ENCODE peak calls at places on chromosomes 7 and 10, in five cellular contexts. One of them, this sample, is unnamed.

GRCh38 chr7:30950197-30950596 is 13.6 kb upstream of the GHRHR start:
- DNase-seq in CD4-positive, alpha-beta T cell: no peak
- DNase-seq in activated CD8-positive, alpha-beta memory T cell treated with anti-CD3 and anti-CD28 coated beads for 48 hours: no peak
- DNase-seq in kidney epithelial cell: no peak
- DNase-seq in T-helper 17 cell: no peak
- DNase-seq in this sample: no peak

GRCh38 chr7:46705416-46706255 is 784.6 kb upstream of the IGFBP3 start:
- DNase-seq in CD4-positive, alpha-beta T cell: no peak
- DNase-seq in activated CD8-positive, alpha-beta memory T cell treated with anti-CD3 and anti-CD28 coated beads for 48 hours: no peak
- DNase-seq in kidney epithelial cell: no peak
- DNase-seq in T-helper 17 cell: no peak
- DNase-seq in this sample: no peak

GRCh38 chr7:142412551-142413193 is 154.8 kb upstream of the PRSS58 start:
- DNase-seq in CD4-positive, alpha-beta T cell: peak
- DNase-seq in activated CD8-positive, alpha-beta memory T cell treated with anti-CD3 and anti-CD28 coated beads for 48 hours: no peak
- DNase-seq in kidney epithelial cell: no peak
- DNase-seq in T-helper 17 cell: no peak
- DNase-seq in this sample: peak

GRCh38 chr10:108784534-108784933 is 1138.8 kb downstream of the XPNPEP1 start:
- DNase-seq in CD4-positive, alpha-beta T cell: no peak
- DNase-seq in activated CD8-positive, alpha-beta memory T cell treated with anti-CD3 and anti-CD28 coated beads for 48 hours: no peak
- DNase-seq in kidney epithelial cell: no peak
- DNase-seq in T-helper 17 cell: no peak
- DNase-seq in this sample: no peak

GRCh38 chr7:1567082-1567771 is 2.6 kb downstream of the PSMG3 start:
- DNase-seq in CD4-positive, alpha-beta T cell: no peak
- DNase-seq in activated CD8-positive, alpha-beta memory T cell treated with anti-CD3 and anti-CD28 coated beads for 48 hours: no peak
- DNase-seq in kidney epithelial cell: peak
- DNase-seq in T-helper 17 cell: no peak
- DNase-seq in this sample: no peak

GRCh38 chr10:1544929-1545328 is 192.4 kb downstream of the ADARB2 start:
- DNase-seq in CD4-positive, alpha-beta T cell: no peak
- DNase-seq in activated CD8-positive, alpha-beta memory T cell treated with anti-CD3 and anti-CD28 coated beads for 48 hours: no peak
- DNase-seq in kidney epithelial cell: no peak
- DNase-seq in T-helper 17 cell: no peak
- DNase-seq in this sample: no peak

GRCh38 chr7:135337506-135337905 is 103.9 kb downstream of the STRA8 start:
- DNase-seq in CD4-positive, alpha-beta T cell: no peak
- DNase-seq in activated CD8-positive, alpha-beta memory T cell treated with anti-CD3 and anti-CD28 coated beads for 48 hours: no peak
- DNase-seq in kidney epithelial cell: no peak
- DNase-seq in T-helper 17 cell: no peak
- DNase-seq in this sample: no peak

GRCh38 chr7:35436452-35436851 is 182.6 kb upstream of the TBX20 start:
- DNase-seq in CD4-positive, alpha-beta T cell: no peak
- DNase-seq in activated CD8-positive, alpha-beta memory T cell treated with anti-CD3 and anti-CD28 coated beads for 48 hours: no peak
- DNase-seq in kidney epithelial cell: no peak
- DNase-seq in T-helper 17 cell: no peak
- DNase-seq in this sample: no peak

GRCh38 chr7:99137418-99138180 is 6.3 kb downstream of the SMURF1 start:
- DNase-seq in CD4-positive, alpha-beta T cell: no peak
- DNase-seq in activated CD8-positive, alpha-beta memory T cell treated with anti-CD3 and anti-CD28 coated beads for 48 hours: no peak
- DNase-seq in kidney epithelial cell: peak
- DNase-seq in T-helper 17 cell: no peak
- DNase-seq in this sample: peak

GRCh38 chr7:32680259-32681173 is 185.2 kb downstream of the AVL9 start:
- DNase-seq in CD4-positive, alpha-beta T cell: no peak
- DNase-seq in activated CD8-positive, alpha-beta memory T cell treated with anti-CD3 and anti-CD28 coated beads for 48 hours: no peak
- DNase-seq in kidney epithelial cell: no peak
- DNase-seq in T-helper 17 cell: no peak
- DNase-seq in this sample: peak

GRCh38 chr10:110409488-110409887 is 88.2 kb upstream of the DUSP5 start:
- DNase-seq in CD4-positive, alpha-beta T cell: no peak
- DNase-seq in activated CD8-positive, alpha-beta memory T cell treated with anti-CD3 and anti-CD28 coated beads for 48 hours: no peak
- DNase-seq in kidney epithelial cell: no peak
- DNase-seq in T-helper 17 cell: no peak
- DNase-seq in this sample: no peak

GRCh38 chr7:33872870-33873269 is 32.5 kb upstream of the BMPER start:
- DNase-seq in CD4-positive, alpha-beta T cell: no peak
- DNase-seq in activated CD8-positive, alpha-beta memory T cell treated with anti-CD3 and anti-CD28 coated beads for 48 hours: no peak
- DNase-seq in kidney epithelial cell: no peak
- DNase-seq in T-helper 17 cell: no peak
- DNase-seq in this sample: peak

GRCh38 chr7:100705341-100705752 is 574 bp upstream of the POP7 start:
- DNase-seq in CD4-positive, alpha-beta T cell: peak
- DNase-seq in activated CD8-positive, alpha-beta memory T cell treated with anti-CD3 and anti-CD28 coated beads for 48 hours: peak
- DNase-seq in kidney epithelial cell: no peak
- DNase-seq in T-helper 17 cell: peak
- DNase-seq in this sample: peak

GRCh38 chr10:99605351-99605750 is 14.9 kb downstream of the SLC25A28 start:
- DNase-seq in CD4-positive, alpha-beta T cell: no peak
- DNase-seq in activated CD8-positive, alpha-beta memory T cell treated with anti-CD3 and anti-CD28 coated beads for 48 hours: no peak
- DNase-seq in kidney epithelial cell: no peak
- DNase-seq in T-helper 17 cell: no peak
- DNase-seq in this sample: no peak

GRCh38 chr7:55016061-55016745 is 2.6 kb upstream of the EGFR start:
- DNase-seq in CD4-positive, alpha-beta T cell: no peak
- DNase-seq in activated CD8-positive, alpha-beta memory T cell treated with anti-CD3 and anti-CD28 coated beads for 48 hours: no peak
- DNase-seq in kidney epithelial cell: no peak
- DNase-seq in T-helper 17 cell: no peak
- DNase-seq in this sample: peak

GRCh38 chr10:129689681-129690080 is 222.6 kb downstream of the MGMT start:
- DNase-seq in CD4-positive, alpha-beta T cell: no peak
- DNase-seq in activated CD8-positive, alpha-beta memory T cell treated with anti-CD3 and anti-CD28 coated beads for 48 hours: no peak
- DNase-seq in kidney epithelial cell: no peak
- DNase-seq in T-helper 17 cell: no peak
- DNase-seq in this sample: peak

GRCh38 chr7:155458317-155459132 is 596 bp downstream of the EN2 start:
- DNase-seq in CD4-positive, alpha-beta T cell: no peak
- DNase-seq in activated CD8-positive, alpha-beta memory T cell treated with anti-CD3 and anti-CD28 coated beads for 48 hours: no peak
- DNase-seq in kidney epithelial cell: no peak
- DNase-seq in T-helper 17 cell: no peak
- DNase-seq in this sample: no peak

GRCh38 chr10:3037182-3037581 is 30.2 kb upstream of the PFKP start:
- DNase-seq in CD4-positive, alpha-beta T cell: no peak
- DNase-seq in activated CD8-positive, alpha-beta memory T cell treated with anti-CD3 and anti-CD28 coated beads for 48 hours: no peak
- DNase-seq in kidney epithelial cell: no peak
- DNase-seq in T-helper 17 cell: no peak
- DNase-seq in this sample: no peak

GRCh38 chr7:129225206-129225930 is 538 bp downstream of the AHCYL2 start:
- DNase-seq in CD4-positive, alpha-beta T cell: peak
- DNase-seq in activated CD8-positive, alpha-beta memory T cell treated with anti-CD3 and anti-CD28 coated beads for 48 hours: peak
- DNase-seq in kidney epithelial cell: no peak
- DNase-seq in T-helper 17 cell: peak
- DNase-seq in this sample: peak

GRCh38 chr10:60955957-60956425 is 12.0 kb upstream of the RHOBTB1 start:
- DNase-seq in CD4-positive, alpha-beta T cell: no peak
- DNase-seq in activated CD8-positive, alpha-beta memory T cell treated with anti-CD3 and anti-CD28 coated beads for 48 hours: no peak
- DNase-seq in kidney epithelial cell: no peak
- DNase-seq in T-helper 17 cell: no peak
- DNase-seq in this sample: peak

GRCh38 chr10:4813496-4813895 is 12.5 kb upstream of the AKR1E2 start:
- DNase-seq in CD4-positive, alpha-beta T cell: no peak
- DNase-seq in activated CD8-positive, alpha-beta memory T cell treated with anti-CD3 and anti-CD28 coated beads for 48 hours: no peak
- DNase-seq in kidney epithelial cell: no peak
- DNase-seq in T-helper 17 cell: no peak
- DNase-seq in this sample: no peak

GRCh38 chr10:119303886-119304285 is 96.5 kb downstream of the GRK5 start:
- DNase-seq in CD4-positive, alpha-beta T cell: no peak
- DNase-seq in activated CD8-positive, alpha-beta memory T cell treated with anti-CD3 and anti-CD28 coated beads for 48 hours: no peak
- DNase-seq in kidney epithelial cell: no peak
- DNase-seq in T-helper 17 cell: no peak
- DNase-seq in this sample: no peak

GRCh38 chr10:130743751-130744191 is 567.8 kb downstream of the TCERG1L start:
- DNase-seq in CD4-positive, alpha-beta T cell: no peak
- DNase-seq in activated CD8-positive, alpha-beta memory T cell treated with anti-CD3 and anti-CD28 coated beads for 48 hours: no peak
- DNase-seq in kidney epithelial cell: no peak
- DNase-seq in T-helper 17 cell: no peak
- DNase-seq in this sample: no peak

GRCh38 chr7:150953061-150953997 is 24.8 kb downstream of the KCNH2 start:
- DNase-seq in CD4-positive, alpha-beta T cell: no peak
- DNase-seq in activated CD8-positive, alpha-beta memory T cell treated with anti-CD3 and anti-CD28 coated beads for 48 hours: no peak
- DNase-seq in kidney epithelial cell: no peak
- DNase-seq in T-helper 17 cell: no peak
- DNase-seq in this sample: no peak

GRCh38 chr10:1659221-1659791 is 78.0 kb downstream of the ADARB2 start:
- DNase-seq in CD4-positive, alpha-beta T cell: no peak
- DNase-seq in activated CD8-positive, alpha-beta memory T cell treated with anti-CD3 and anti-CD28 coated beads for 48 hours: no peak
- DNase-seq in kidney epithelial cell: no peak
- DNase-seq in T-helper 17 cell: no peak
- DNase-seq in this sample: no peak